ENCODE peak calls at places on chromosome 1, in eight cellular contexts. L is GM23338; E is activated T-helper 1 cell treated with anti-CD3 and anti-CD28 coated beads, Interleukin-2, amount 50 U/mL, for 16 hours; Y is globus pallidus; S is stimulated activated CD8-positive, alpha-beta memory T cell treated with anti-CD3 and anti-CD28 coated beads, Interleukin-12 subunit alpha, Interleukin-12 subunit beta, amount 100 ng/mL, for 1 hour; H is esophagus squamous epithelium; J is iPS DF 6.9; N is RCC 7860. P is an unnamed sample.

GRCh38 chr1:8047686-8048522 is 21.8 kb upstream of the ERRFI1 start:
- DNase-seq in J (no peak), S (no peak), L (no peak), E (no peak), Y (no peak), H (no peak), N (peak), P (no peak)

GRCh38 chr1:226634156-226634588 is 85.6 kb downstream of the STUM start:
- DNase-seq in H (no peak), N (peak), J (no peak), E (peak), S (peak), Y (peak), L (peak), P (peak)

GRCh38 chr1:145425436-145426029 is at the start of gene NBPF20:
- DNase-seq in S (peak), E (peak), N (peak), H (no peak), L (peak), J (peak), Y (peak), P (peak)

GRCh38 chr1:204692320-204692851 is 6.8 kb upstream of the LRRN2 start:
- DNase-seq in L (peak), H (no peak), J (no peak), Y (no peak), S (no peak), E (no peak), N (no peak), P (no peak)

GRCh38 chr1:178497903-178498478 is 1.2 kb upstream of the CLEC20A start:
- DNase-seq in E (no peak), N (no peak), S (no peak), J (no peak), L (no peak), H (no peak), Y (no peak), P (no peak)

GRCh38 chr1:161726631-161727342 is 5.4 kb downstream of the FCRLB start:
- DNase-seq in S (peak), H (peak), J (no peak), Y (peak), L (peak), N (peak), E (peak), P (peak)

GRCh38 chr1:242731446-242731845 is 206.9 kb upstream of the PLD5 start:
- DNase-seq in S (no peak), N (no peak), J (no peak), H (no peak), Y (no peak), E (no peak), L (no peak), P (no peak)

GRCh38 chr1:91278754-91279153 is 125.9 kb downstream of the HFM1 start:
- DNase-seq in Y (no peak), E (no peak), J (no peak), H (no peak), S (no peak), N (no peak), L (peak), P (peak)

GRCh38 chr1:23865543-23865930 is 2.6 kb downstream of the FUCA1 start:
- DNase-seq in H (no peak), S (no peak), N (peak), J (no peak), E (no peak), Y (no peak), L (no peak), P (no peak)

GRCh38 chr1:14907416-14907815 is 246.1 kb upstream of the TMEM51 start:
- DNase-seq in H (no peak), E (no peak), Y (no peak), L (no peak), J (no peak), S (no peak), N (no peak), P (no peak)

GRCh38 chr1:248850124-248850523 is 8.8 kb downstream of the ZNF692 start:
- DNase-seq in J (no peak), S (no peak), E (no peak), L (no peak), N (no peak), Y (no peak), H (no peak), P (no peak)

GRCh38 chr1:147627435-147628110 is 42.8 kb downstream of the ACP6 start:
- DNase-seq in J (peak), N (peak), S (peak), L (peak), E (no peak), Y (peak), H (no peak), P (peak)

P was measured in left kidney.